ENCODE peak calls at places on chromosomes 4 and X, in five cellular contexts. W is IMR-90, T is endothelial cell of umbilical vein, O is nephron progenitor cell, H is BE2C. S is an unnamed sample.

GRCh38 chr4:123121241-123121907 is 199.0 kb upstream of the NUDT6 start:
- DNase-seq in W (peak), T (peak), O (no peak), H (no peak), S (no peak)

GRCh38 chr4:78068481-78068880 is 11.4 kb downstream of the FRAS1 start:
- DNase-seq in W (no peak), T (no peak), O (no peak), H (no peak), S (no peak)

GRCh38 chrX:23436875-23437274 is 102.2 kb downstream of the PTCHD1 start:
- DNase-seq in W (no peak), T (no peak), O (no peak), H (no peak), S (no peak)

GRCh38 chr4:92198711-92199110 is 105.1 kb upstream of the GRID2 start:
- DNase-seq in W (peak), T (no peak), O (no peak), H (no peak), S (no peak)

GRCh38 chrX:14529288-14529989 is at the start of gene GLRA2:
- DNase-seq in W (peak), T (no peak), O (peak), H (no peak), S (no peak)

GRCh38 chr4:40192286-40193017 is 4.4 kb upstream of the RHOH start:
- DNase-seq in W (no peak), T (no peak), O (no peak), H (no peak), S (no peak)

GRCh38 chrX:143634373-143634685 is 1.6 kb downstream of the SLITRK4 start:
- DNase-seq in W (no peak), T (no peak), O (peak), H (no peak), S (no peak)

GRCh38 chr4:74133786-74134499 is 24.0 kb upstream of the MTHFD2L start:
- DNase-seq in W (peak), T (peak), O (peak), H (peak), S (peak)

GRCh38 chrX:149286940-149287349 is 218.2 kb downstream of the IDS start:
- DNase-seq in W (peak), T (peak), O (peak), H (peak), S (no peak)

GRCh38 chr4:42570221-42570620 is 86.7 kb downstream of the ATP8A1 start:
- DNase-seq in W (no peak), T (no peak), O (no peak), H (peak), S (no peak)

GRCh38 chr4:181835348-181835747 is 407.9 kb upstream of the TENM3 start:
- DNase-seq in W (no peak), T (no peak), O (no peak), H (no peak), S (no peak)

GRCh38 chr4:52641853-52642563 is 17.1 kb downstream of the USP46 start:
- DNase-seq in W (peak), T (peak), O (no peak), H (no peak), S (no peak)

GRCh38 chrX:21354725-21355124 is 19.5 kb upstream of the CNKSR2 start:
- DNase-seq in W (no peak), T (no peak), O (no peak), H (no peak), S (no peak)

GRCh38 chr4:76214269-76214628 is 625 bp upstream of the SCARB2 start:
- DNase-seq in W (no peak), T (no peak), O (no peak), H (no peak), S (no peak)

GRCh38 chrX:23883737-23884354 is 23.9 kb downstream of the APOO start:
- DNase-seq in W (peak), T (peak), O (no peak), H (no peak), S (no peak)

GRCh38 chr4:20095805-20096541 is 155.7 kb upstream of the SLIT2 start:
- DNase-seq in W (peak), T (no peak), O (no peak), H (no peak), S (no peak)

S was measured in pulmonary artery endothelial cell.